ENCODE peak calls at places on chromosomes 11 and 22, in four cellular contexts. N, X, H and T are unnamed samples.
A peak's percentile ranks its signal among the peaks of the same experiment; 100 is the strongest.

GRCh38 chr11:105179542-105180278 is 40.1 kb upstream of the CARD18 start:
- DNase-seq in N (no peak), X (no peak), H (no peak), T (no peak)

GRCh38 chr11:17684550-17684949 is 34.8 kb upstream of the MYOD1 start:
- DNase-seq in N (no peak), X (no peak), H (no peak), T (no peak)

GRCh38 chr11:120590472-120590871 is 78.9 kb downstream of the GRIK4 start:
- DNase-seq in N (no peak), X (no peak), H (no peak), T (no peak)

GRCh38 chr22:40413873-40414272 is 43.5 kb downstream of the SGSM3 start:
- DNase-seq in N (no peak), X (no peak), H (no peak), T (no peak)

GRCh38 chr22:41758231-41758630 is 42.2 kb upstream of the CCDC134 start:
- DNase-seq in N (no peak), X (no peak), H (no peak), T (no peak)

GRCh38 chr11:68441466-68442230 is 18.9 kb upstream of the PPP6R3 start:
- DNase-seq in N (no peak), X (no peak), H (no peak), T (no peak)

GRCh38 chr11:93740031-93740801 is 1.1 kb downstream of the TAF1D start:
- DNase-seq in N (peak; percentile 19), X (no peak), H (peak; percentile 38), T (no peak)

GRCh38 chr11:97888641-97889040 is 1132.1 kb upstream of the CNTN5 start:
- DNase-seq in N (no peak), X (no peak), H (no peak), T (no peak)

GRCh38 chr22:44080936-44081853 is 57.1 kb downstream of the PARVB start:
- DNase-seq in N (peak; percentile 65), X (peak; percentile 43), H (peak; percentile 77), T (peak; percentile 61)